ENCODE peak calls at places on chromosomes 3 and 15, in four cellular contexts. K, A, L and N are unnamed samples.

GRCh38 chr3:2623463-2623862 is 486.7 kb downstream of the IL5RA start:
- DNase-seq in L (no peak), K (no peak), A (no peak), N (no peak)

GRCh38 chr3:58574682-58575081 is 2.5 kb downstream of the FAM107A start:
- DNase-seq in L (no peak), K (no peak), A (no peak), N (no peak)

GRCh38 chr3:32813180-32813579 is 4.6 kb upstream of the TRIM71 start:
- DNase-seq in L (peak), K (no peak), A (peak), N (no peak)

GRCh38 chr15:76376029-76376428 is 39.5 kb downstream of the ISL2 start:
- DNase-seq in L (no peak), K (no peak), A (no peak), N (peak)

GRCh38 chr3:167829057-167829456 is 93.5 kb downstream of the SERPINI1 start:
- DNase-seq in K (no peak), L (no peak), A (no peak), N (no peak)

GRCh38 chr15:71329041-71329440 is 213.8 kb downstream of the THSD4 start:
- DNase-seq in A (no peak), K (no peak), L (no peak), N (no peak)

GRCh38 chr15:65431731-65432130 is 9.0 kb upstream of the IGDCC4 start:
- DNase-seq in A (no peak), L (no peak), K (no peak), N (no peak)

GRCh38 chr15:47870956-47871625 is 153.8 kb downstream of the SEMA6D start:
- DNase-seq in K (no peak), L (no peak), A (no peak), N (no peak)

GRCh38 chr3:170355738-170356595 is 1.5 kb upstream of the SKIL start:
- DNase-seq in A (no peak), K (no peak), L (peak), N (peak)

GRCh38 chr3:179794355-179794754 is 141.5 kb downstream of the USP13 start:
- DNase-seq in A (no peak), K (no peak), L (no peak), N (no peak)

GRCh38 chr3:126156468-126156867 is 23.9 kb downstream of the ALDH1L1 start:
- DNase-seq in A (no peak), L (no peak), K (peak), N (peak)

GRCh38 chr15:76860201-76860600 is 44.9 kb downstream of the SCAPER start:
- DNase-seq in L (no peak), A (no peak), K (no peak), N (no peak)

GRCh38 chr3:169764164-169764452 is 752 bp downstream of the TERC start:
- DNase-seq in A (no peak), K (no peak), L (peak), N (no peak)

GRCh38 chr15:67821784-67822451 is 3.4 kb upstream of the SKOR1 start:
- DNase-seq in L (no peak), A (no peak), K (no peak), N (no peak)

GRCh38 chr15:86329311-86330013 is 249.8 kb downstream of the AGBL1 start:
- DNase-seq in L (no peak), A (no peak), K (no peak), N (no peak)

GRCh38 chr15:76199106-76200082 is 111.9 kb downstream of the ETFA start:
- DNase-seq in A (no peak), L (no peak), K (no peak), N (peak)

GRCh38 chr3:164460851-164461250 is 617.4 kb downstream of the SI start:
- DNase-seq in L (no peak), A (no peak), K (no peak), N (no peak)

GRCh38 chr3:42298259-42298658 is 32.3 kb upstream of the CCK start:
- DNase-seq in A (no peak), K (no peak), L (no peak), N (no peak)

GRCh38 chr15:36755341-36755740 is 175.9 kb downstream of the CDIN1 start:
- DNase-seq in L (no peak), A (no peak), K (no peak), N (no peak)

GRCh38 chr3:120850326-120851295 is 57.4 kb upstream of the STXBP5L start:
- DNase-seq in L (no peak), K (no peak), A (no peak), N (no peak)

GRCh38 chr3:45035441-45036301 is 9.6 kb downstream of the CLEC3B start:
- DNase-seq in A (no peak), K (no peak), L (no peak), N (no peak)

GRCh38 chr3:140251678-140252077 is 316.7 kb downstream of the CLSTN2 start:
- DNase-seq in K (no peak), L (no peak), A (no peak), N (no peak)

GRCh38 chr3:113261996-113262665 is 50.8 kb downstream of the BOC start:
- DNase-seq in A (peak), L (no peak), K (no peak), N (no peak)

GRCh38 chr3:99484871-99485270 is 153.5 kb upstream of the COL8A1 start:
- DNase-seq in A (no peak), K (no peak), L (no peak), N (no peak)

GRCh38 chr3:157045238-157045860 is 114.6 kb downstream of the CCNL1 start:
- DNase-seq in K (no peak), L (no peak), A (no peak), N (peak)

GRCh38 chr15:56931674-56932507 is 13.4 kb downstream of the TCF12 start:
- DNase-seq in A (peak), K (no peak), L (no peak), N (no peak)

GRCh38 chr3:197454014-197454413 is 101.8 kb downstream of the BDH1 start:
- DNase-seq in A (peak), L (no peak), K (no peak), N (no peak)

GRCh38 chr15:25830844-25831443 is 32.2 kb downstream of the ATP10A start:
- DNase-seq in K (no peak), A (no peak), L (no peak), N (no peak)

GRCh38 chr3:11022115-11022514 is 29.6 kb downstream of the SLC6A1 start:
- DNase-seq in L (no peak), A (no peak), K (no peak), N (no peak)

GRCh38 chr3:37741644-37742043 is 120.0 kb upstream of the CTDSPL start:
- DNase-seq in A (peak), K (peak), L (no peak), N (no peak)

GRCh38 chr15:91807122-91807521 is 46.4 kb upstream of the SLCO3A1 start:
- DNase-seq in A (no peak), K (no peak), L (no peak), N (no peak)

GRCh38 chr15:70342141-70342540 is 244.4 kb upstream of the TLE3 start:
- DNase-seq in K (no peak), A (no peak), L (no peak), N (no peak)

GRCh38 chr3:54146383-54147239 is 24.3 kb downstream of the CACNA2D3 start:
- DNase-seq in A (peak), K (peak), L (no peak), N (peak)
- TF ChIP-seq MYC in A (no peak), K (no peak), L (no peak), N (no peak)

DNA sequence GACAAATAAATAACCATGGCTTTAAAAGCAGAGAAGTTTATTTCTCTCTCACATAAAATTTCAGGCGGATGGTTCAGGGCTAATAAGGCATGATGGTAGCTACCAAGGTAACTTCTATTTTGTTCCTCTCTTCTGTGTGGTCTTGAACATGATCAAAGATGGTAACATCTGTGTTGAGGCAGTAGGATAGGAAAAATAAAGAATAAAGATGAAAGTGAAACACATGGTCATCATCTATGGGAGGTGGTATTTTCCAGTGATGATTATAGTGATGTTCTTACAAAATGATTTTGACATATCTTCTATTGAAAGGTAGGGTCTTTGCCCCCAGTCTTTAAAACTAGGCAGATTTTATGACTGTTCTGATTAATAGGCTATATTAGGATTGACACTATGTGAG is 14.2 kb upstream of the SST start:
- DNase-seq in A (no peak), K (no peak), L (no peak), N (no peak)
- TF ChIP-seq MYC in A (no peak), K (no peak), L (no peak), N (no peak)

GRCh38 chr3:78666458-78666800 is 1101.4 kb downstream of the ROBO1 start:
- DNase-seq in K (peak), A (no peak), L (no peak), N (no peak)
- TF ChIP-seq MYC in K (no peak), A (no peak), L (no peak), N (no peak)

GRCh38 chr15:34206016-34206415 is 3.9 kb downstream of the KATNBL1 start:
- DNase-seq in L (no peak), K (no peak), A (no peak), N (no peak)
- TF ChIP-seq MYC in L (no peak), K (no peak), A (no peak), N (no peak)

GRCh38 chr3:160084998-160085397 is 96.4 kb downstream of the IL12A start:
- DNase-seq in L (no peak), K (no peak), A (no peak), N (no peak)
- TF ChIP-seq MYC in L (no peak), K (no peak), A (no peak), N (no peak)

DNA sequence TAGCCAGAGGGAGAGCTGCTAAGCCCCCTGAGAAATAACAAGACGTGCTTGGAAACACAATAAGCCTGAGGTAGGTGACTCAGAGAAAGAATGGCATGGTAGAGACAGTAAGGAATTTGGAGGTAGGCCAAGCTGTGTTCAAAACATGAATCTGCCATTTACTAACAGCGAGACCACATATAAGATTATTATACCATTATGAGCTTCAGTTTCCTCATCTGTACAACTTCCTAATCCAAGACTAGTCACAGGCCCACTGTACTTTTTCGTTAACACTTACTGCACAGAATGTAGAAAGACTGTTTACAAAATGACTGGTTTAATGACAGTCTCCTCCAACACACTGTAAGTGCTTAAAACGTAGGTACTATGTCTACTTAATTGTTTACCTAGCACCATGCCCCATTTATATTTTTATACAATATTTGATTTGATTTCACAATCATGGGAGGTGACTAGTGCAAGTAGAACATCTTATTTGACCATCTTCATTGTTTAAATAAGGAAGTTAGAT is 25.7 kb downstream of the ATOSA start:
- DNase-seq in A (no peak), K (peak), L (no peak), N (no peak)
- TF ChIP-seq MYC in A (no peak), K (peak), L (no peak), N (no peak)

GRCh38 chr3:109098245-109098644 is 19.7 kb downstream of the MORC1 start:
- DNase-seq in K (peak), L (no peak), A (peak), N (peak)
- TF ChIP-seq MYC in K (no peak), L (no peak), A (no peak), N (no peak)

GRCh38 chr15:63994073-63994600 is 52.1 kb downstream of the DAPK2 start:
- DNase-seq in K (no peak), L (no peak), A (no peak), N (no peak)
- TF ChIP-seq MYC in K (no peak), L (no peak), A (no peak), N (no peak)

GRCh38 chr3:129474986-129475804 is 35.2 kb downstream of the IFT122 start:
- DNase-seq in L (no peak), K (no peak), A (no peak), N (no peak)

GRCh38 chr3:129470861-129471260 is 30.8 kb downstream of the IFT122 start:
- DNase-seq in A (no peak), L (no peak), K (no peak), N (no peak)

GRCh38 chr3:129475863-129476262 is 35.8 kb downstream of the IFT122 start:
- DNase-seq in K (no peak), A (no peak), L (no peak), N (no peak)

GRCh38 chr3:129473766-129474152 is 33.7 kb downstream of the IFT122 start:
- DNase-seq in L (no peak), K (no peak), A (no peak), N (no peak)

GRCh38 chr3:129473067-129473765 is 33.2 kb downstream of the IFT122 start:
- DNase-seq in A (peak), K (no peak), L (no peak), N (no peak)
- TF ChIP-seq MYC in A (no peak), K (no peak), L (no peak), N (no peak)

DNA sequence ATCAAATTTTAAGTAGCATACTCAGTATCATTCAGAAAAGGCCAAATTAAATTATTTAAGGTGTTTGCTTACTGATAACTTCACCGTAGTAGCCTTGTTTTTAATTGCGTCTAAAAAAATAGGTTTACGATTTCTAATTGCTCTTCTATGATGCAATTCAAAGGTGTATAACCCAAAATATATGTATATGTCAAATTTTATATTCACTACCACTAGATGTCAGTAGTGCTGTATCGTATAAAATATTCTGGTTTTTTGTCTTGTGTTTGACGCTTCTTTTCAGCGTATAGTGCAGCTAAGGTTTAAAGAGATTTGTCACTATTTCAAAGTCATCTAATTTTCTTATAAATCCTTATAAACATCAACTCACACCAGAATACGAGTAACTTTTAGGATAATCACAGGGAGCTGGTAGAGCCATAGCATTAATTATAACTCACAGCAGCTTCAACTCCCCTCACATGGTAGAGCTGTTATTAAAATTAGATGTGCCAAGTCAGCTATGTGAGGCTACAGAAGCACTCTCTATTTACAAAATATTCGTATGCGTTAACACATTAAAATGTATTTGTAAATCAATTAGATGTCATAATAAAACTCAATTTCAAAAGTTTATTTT is 3.5 kb downstream of the PFN2 start:
- DNase-seq in L (no peak), K (peak), A (peak), N (peak)
- TF ChIP-seq MYC in L (no peak), K (no peak), A (no peak), N (no peak)